ENCODE peak calls at places on chromosomes 16 and 17, in seven cellular contexts. One of them, this sample, is unnamed. For H3K9me3, the result is how much of the 10 kb centered on the place peaks cover.

GRCh38 chr17:15411556-15412198 is 55.7 kb downstream of the CDRT4 start:
- DNase-seq in effector memory CD4-positive, alpha-beta T cell: no peak
- DNase-seq in PC-3: no peak
- DNase-seq in heart left ventricle: no peak
- DNase-seq in right lobe of liver: no peak
- DNase-seq in Peyer's patch: no peak
- DNase-seq in transverse colon: no peak
- DNase-seq in this sample: peak

GRCh38 chr17:69188064-69188463 is 40.6 kb downstream of the ABCA10 start:
- DNase-seq in Peyer's patch: no peak
- DNase-seq in PC-3: no peak
- DNase-seq in heart left ventricle: no peak
- DNase-seq in right lobe of liver: no peak
- DNase-seq in effector memory CD4-positive, alpha-beta T cell: no peak
- DNase-seq in transverse colon: no peak
- DNase-seq in this sample: no peak

GRCh38 chr17:37131064-37131463 is 182.3 kb downstream of the AATF start:
- DNase-seq in transverse colon: no peak
- DNase-seq in right lobe of liver: no peak
- DNase-seq in heart left ventricle: no peak
- DNase-seq in PC-3: no peak
- DNase-seq in effector memory CD4-positive, alpha-beta T cell: no peak
- DNase-seq in Peyer's patch: no peak
- DNase-seq in this sample: no peak

GRCh38 chr16:4664538-4665418 is 28.6 kb upstream of the NUDT16L1 start:
- DNase-seq in transverse colon: peak
- DNase-seq in Peyer's patch: peak
- DNase-seq in effector memory CD4-positive, alpha-beta T cell: peak
- DNase-seq in heart left ventricle: peak
- DNase-seq in PC-3: no peak
- DNase-seq in right lobe of liver: peak
- DNase-seq in this sample: no peak

GRCh38 chr17:42111901-42112551 is 488 bp downstream of the DHX58 start:
- DNase-seq in PC-3: no peak
- DNase-seq in Peyer's patch: peak
- DNase-seq in heart left ventricle: no peak
- DNase-seq in transverse colon: peak
- DNase-seq in effector memory CD4-positive, alpha-beta T cell: peak
- DNase-seq in right lobe of liver: peak
- DNase-seq in this sample: no peak

GRCh38 chr16:76518791-76519190 is 241.6 kb downstream of the CNTNAP4 start:
- DNase-seq in heart left ventricle: no peak
- DNase-seq in PC-3: no peak
- DNase-seq in right lobe of liver: no peak
- DNase-seq in effector memory CD4-positive, alpha-beta T cell: no peak
- DNase-seq in transverse colon: no peak
- DNase-seq in Peyer's patch: no peak
- DNase-seq in this sample: no peak

GRCh38 chr17:66637491-66637890 is 197.4 kb upstream of the CACNG5 start:
- DNase-seq in Peyer's patch: no peak
- DNase-seq in right lobe of liver: no peak
- DNase-seq in transverse colon: no peak
- DNase-seq in effector memory CD4-positive, alpha-beta T cell: no peak
- DNase-seq in heart left ventricle: no peak
- DNase-seq in PC-3: no peak
- DNase-seq in this sample: no peak

GRCh38 chr17:17466511-17466910 is 10.3 kb upstream of the MED9 start:
- DNase-seq in right lobe of liver: no peak
- DNase-seq in effector memory CD4-positive, alpha-beta T cell: no peak
- DNase-seq in PC-3: no peak
- DNase-seq in Peyer's patch: no peak
- DNase-seq in heart left ventricle: no peak
- DNase-seq in transverse colon: no peak
- DNase-seq in this sample: no peak

GRCh38 chr17:68954146-68954971 is 833 bp downstream of the ABCA8 start:
- DNase-seq in Peyer's patch: no peak
- DNase-seq in PC-3: peak
- DNase-seq in right lobe of liver: no peak
- DNase-seq in heart left ventricle: no peak
- DNase-seq in effector memory CD4-positive, alpha-beta T cell: no peak
- DNase-seq in transverse colon: no peak
- DNase-seq in this sample: no peak

GRCh38 chr16:75279277-75279676 is 27.9 kb upstream of the BCAR1 start:
- DNase-seq in transverse colon: no peak
- DNase-seq in effector memory CD4-positive, alpha-beta T cell: no peak
- DNase-seq in PC-3: peak
- DNase-seq in right lobe of liver: peak
- DNase-seq in Peyer's patch: no peak
- DNase-seq in heart left ventricle: no peak
- DNase-seq in this sample: no peak

GRCh38 chr16:3112058-3112880 is at the start of gene ZNF205:
- DNase-seq in heart left ventricle: peak
- DNase-seq in PC-3: peak
- DNase-seq in right lobe of liver: peak
- DNase-seq in effector memory CD4-positive, alpha-beta T cell: no peak
- DNase-seq in transverse colon: peak
- DNase-seq in Peyer's patch: peak
- DNase-seq in this sample: no peak

GRCh38 chr17:77886387-77886728 is 72.1 kb upstream of the TNRC6C start:
- DNase-seq in heart left ventricle: peak
- DNase-seq in Peyer's patch: no peak
- DNase-seq in effector memory CD4-positive, alpha-beta T cell: no peak
- DNase-seq in right lobe of liver: no peak
- DNase-seq in PC-3: no peak
- DNase-seq in transverse colon: no peak
- DNase-seq in this sample: peak

GRCh38 chr17:28328325-28328724 is 6.9 kb downstream of the IFT20 start:
- DNase-seq in effector memory CD4-positive, alpha-beta T cell: no peak
- DNase-seq in transverse colon: no peak
- DNase-seq in Peyer's patch: no peak
- DNase-seq in right lobe of liver: peak
- DNase-seq in heart left ventricle: no peak
- DNase-seq in PC-3: no peak
- DNase-seq in this sample: no peak

GRCh38 chr16:87603684-87604571 is 1.6 kb downstream of the JPH3 start:
- DNase-seq in effector memory CD4-positive, alpha-beta T cell: no peak
- DNase-seq in right lobe of liver: no peak
- DNase-seq in transverse colon: no peak
- DNase-seq in PC-3: no peak
- DNase-seq in heart left ventricle: no peak
- DNase-seq in Peyer's patch: no peak
- DNase-seq in this sample: no peak

GRCh38 chr17:75828051-75828400 is 16.2 kb downstream of the UNC13D start:
- DNase-seq in right lobe of liver: no peak
- DNase-seq in transverse colon: no peak
- DNase-seq in effector memory CD4-positive, alpha-beta T cell: no peak
- DNase-seq in heart left ventricle: no peak
- DNase-seq in PC-3: no peak
- DNase-seq in Peyer's patch: no peak
- DNase-seq in this sample: no peak

GRCh38 chr16:10001258-10001785 is 180.9 kb downstream of the GRIN2A start:
- DNase-seq in transverse colon: no peak
- DNase-seq in heart left ventricle: no peak
- DNase-seq in PC-3: no peak
- DNase-seq in Peyer's patch: no peak
- DNase-seq in right lobe of liver: no peak
- DNase-seq in effector memory CD4-positive, alpha-beta T cell: no peak
- DNase-seq in this sample: no peak

GRCh38 chr17:42953669-42954068 is 10.6 kb downstream of the AARSD1 start:
- DNase-seq in Peyer's patch: no peak
- DNase-seq in transverse colon: no peak
- DNase-seq in PC-3: no peak
- DNase-seq in effector memory CD4-positive, alpha-beta T cell: no peak
- DNase-seq in heart left ventricle: no peak
- DNase-seq in right lobe of liver: no peak
- DNase-seq in this sample: no peak

GRCh38 chr16:77499373-77500285 is 64.8 kb upstream of the ADAMTS18 start:
- DNase-seq in Peyer's patch: no peak
- DNase-seq in transverse colon: peak
- DNase-seq in heart left ventricle: no peak
- DNase-seq in PC-3: peak
- DNase-seq in right lobe of liver: no peak
- DNase-seq in effector memory CD4-positive, alpha-beta T cell: no peak
- DNase-seq in this sample: no peak

GRCh38 chr16:86517652-86518258 is 7.4 kb downstream of the FOXF1 start:
- DNase-seq in right lobe of liver: peak
- DNase-seq in transverse colon: peak
- DNase-seq in effector memory CD4-positive, alpha-beta T cell: no peak
- DNase-seq in PC-3: peak
- DNase-seq in Peyer's patch: peak
- DNase-seq in heart left ventricle: peak
- DNase-seq in this sample: no peak

GRCh38 chr16:60318486-60318885 is 1584.4 kb upstream of the GOT2 start:
- DNase-seq in Peyer's patch: no peak
- DNase-seq in effector memory CD4-positive, alpha-beta T cell: no peak
- DNase-seq in right lobe of liver: no peak
- DNase-seq in heart left ventricle: no peak
- DNase-seq in PC-3: no peak
- DNase-seq in transverse colon: no peak
- DNase-seq in this sample: no peak

GRCh38 chr16:11303405-11304138 is 22.4 kb upstream of the PRM1 start:
- DNase-seq in PC-3: peak
- DNase-seq in transverse colon: no peak
- DNase-seq in heart left ventricle: no peak
- DNase-seq in Peyer's patch: no peak
- DNase-seq in right lobe of liver: no peak
- DNase-seq in effector memory CD4-positive, alpha-beta T cell: no peak
- DNase-seq in this sample: no peak

GRCh38 chr16:15592324-15592723 is 50.6 kb downstream of the MARF1 start:
- DNase-seq in effector memory CD4-positive, alpha-beta T cell: no peak
- DNase-seq in heart left ventricle: no peak
- DNase-seq in PC-3: no peak
- DNase-seq in Peyer's patch: no peak
- DNase-seq in right lobe of liver: no peak
- DNase-seq in transverse colon: peak
- DNase-seq in this sample: no peak

GRCh38 chr16:66502020-66502913 is 47.7 kb downstream of the TK2 start:
- DNase-seq in PC-3: no peak
- DNase-seq in right lobe of liver: peak
- DNase-seq in heart left ventricle: peak
- DNase-seq in effector memory CD4-positive, alpha-beta T cell: no peak
- DNase-seq in Peyer's patch: no peak
- DNase-seq in transverse colon: no peak
- DNase-seq in this sample: peak

GRCh38 chr17:32980230-32980629 is 11.4 kb upstream of the SPACA3 start:
- DNase-seq in right lobe of liver: no peak
- DNase-seq in heart left ventricle: no peak
- DNase-seq in PC-3: no peak
- DNase-seq in Peyer's patch: no peak
- DNase-seq in effector memory CD4-positive, alpha-beta T cell: no peak
- DNase-seq in transverse colon: no peak
- DNase-seq in this sample: no peak

GRCh38 chr17:32988481-32989101 is 3.1 kb upstream of the SPACA3 start:
- DNase-seq in transverse colon: no peak
- DNase-seq in effector memory CD4-positive, alpha-beta T cell: no peak
- DNase-seq in Peyer's patch: no peak
- DNase-seq in PC-3: no peak
- DNase-seq in right lobe of liver: peak
- DNase-seq in heart left ventricle: no peak
- DNase-seq in this sample: no peak

GRCh38 chr17:32985357-32985756 is 6.3 kb upstream of the SPACA3 start:
- DNase-seq in right lobe of liver: no peak
- DNase-seq in PC-3: no peak
- DNase-seq in heart left ventricle: no peak
- DNase-seq in Peyer's patch: no peak
- DNase-seq in transverse colon: peak
- DNase-seq in effector memory CD4-positive, alpha-beta T cell: no peak
- DNase-seq in this sample: no peak
- H3K9me3 ChIP-seq in right lobe of liver: under half
- H3K9me3 ChIP-seq in PC-3: under half
- H3K9me3 ChIP-seq in heart left ventricle: under half
- H3K9me3 ChIP-seq in Peyer's patch: under half
- H3K9me3 ChIP-seq in transverse colon: under half
- H3K9me3 ChIP-seq in effector memory CD4-positive, alpha-beta T cell: under half
- H3K9me3 ChIP-seq in this sample: under half

GRCh38 chr16:80120899-80121521 is 419.8 kb upstream of the DYNLRB2 start:
- DNase-seq in effector memory CD4-positive, alpha-beta T cell: no peak
- DNase-seq in Peyer's patch: no peak
- DNase-seq in right lobe of liver: no peak
- DNase-seq in PC-3: no peak
- DNase-seq in heart left ventricle: no peak
- DNase-seq in transverse colon: no peak
- DNase-seq in this sample: no peak

GRCh38 chr16:80117731-80118130 is 423.1 kb upstream of the DYNLRB2 start:
- DNase-seq in effector memory CD4-positive, alpha-beta T cell: no peak
- DNase-seq in Peyer's patch: no peak
- DNase-seq in heart left ventricle: no peak
- DNase-seq in PC-3: no peak
- DNase-seq in right lobe of liver: no peak
- DNase-seq in transverse colon: no peak
- DNase-seq in this sample: no peak

GRCh38 chr16:80123189-80123588 is 417.6 kb upstream of the DYNLRB2 start:
- DNase-seq in heart left ventricle: no peak
- DNase-seq in right lobe of liver: no peak
- DNase-seq in Peyer's patch: no peak
- DNase-seq in PC-3: no peak
- DNase-seq in transverse colon: no peak
- DNase-seq in effector memory CD4-positive, alpha-beta T cell: no peak
- DNase-seq in this sample: no peak

GRCh38 chr16:80122155-80122554 is 418.6 kb upstream of the DYNLRB2 start:
- DNase-seq in effector memory CD4-positive, alpha-beta T cell: no peak
- DNase-seq in Peyer's patch: no peak
- DNase-seq in heart left ventricle: no peak
- DNase-seq in PC-3: no peak
- DNase-seq in right lobe of liver: no peak
- DNase-seq in transverse colon: peak
- DNase-seq in this sample: no peak

GRCh38 chr16:80121522-80121909 is 419.3 kb upstream of the DYNLRB2 start:
- DNase-seq in right lobe of liver: no peak
- DNase-seq in Peyer's patch: no peak
- DNase-seq in heart left ventricle: no peak
- DNase-seq in transverse colon: no peak
- DNase-seq in effector memory CD4-positive, alpha-beta T cell: no peak
- DNase-seq in PC-3: no peak
- DNase-seq in this sample: no peak
- H3K9me3 ChIP-seq in right lobe of liver: under half
- H3K9me3 ChIP-seq in Peyer's patch: under half
- H3K9me3 ChIP-seq in heart left ventricle: under half
- H3K9me3 ChIP-seq in transverse colon: under half
- H3K9me3 ChIP-seq in effector memory CD4-positive, alpha-beta T cell: under half
- H3K9me3 ChIP-seq in PC-3: under half
- H3K9me3 ChIP-seq in this sample: under half

GRCh38 chr17:22253007-22253406 is 560.7 kb downstream of the KCNJ18 start:
- DNase-seq in right lobe of liver: no peak
- DNase-seq in heart left ventricle: no peak
- DNase-seq in transverse colon: no peak
- DNase-seq in Peyer's patch: no peak
- DNase-seq in effector memory CD4-positive, alpha-beta T cell: no peak
- DNase-seq in PC-3: no peak
- DNase-seq in this sample: no peak

GRCh38 chr17:22251493-22251892 is 559.2 kb downstream of the KCNJ18 start:
- DNase-seq in PC-3: no peak
- DNase-seq in transverse colon: no peak
- DNase-seq in right lobe of liver: no peak
- DNase-seq in Peyer's patch: no peak
- DNase-seq in effector memory CD4-positive, alpha-beta T cell: no peak
- DNase-seq in heart left ventricle: no peak
- DNase-seq in this sample: no peak
- H3K9me3 ChIP-seq in PC-3: under half
- H3K9me3 ChIP-seq in transverse colon: under half
- H3K9me3 ChIP-seq in right lobe of liver: under half
- H3K9me3 ChIP-seq in Peyer's patch: under half
- H3K9me3 ChIP-seq in effector memory CD4-positive, alpha-beta T cell: under half
- H3K9me3 ChIP-seq in heart left ventricle: under half
- H3K9me3 ChIP-seq in this sample: under half

GRCh38 chr17:3208484-3208883 is 1.0 kb downstream of the OR1A1 start:
- DNase-seq in PC-3: no peak
- DNase-seq in transverse colon: no peak
- DNase-seq in effector memory CD4-positive, alpha-beta T cell: no peak
- DNase-seq in Peyer's patch: no peak
- DNase-seq in heart left ventricle: no peak
- DNase-seq in right lobe of liver: no peak
- DNase-seq in this sample: no peak
- H3K9me3 ChIP-seq in PC-3: under half
- H3K9me3 ChIP-seq in transverse colon: under half
- H3K9me3 ChIP-seq in effector memory CD4-positive, alpha-beta T cell: under half
- H3K9me3 ChIP-seq in Peyer's patch: under half
- H3K9me3 ChIP-seq in heart left ventricle: under half
- H3K9me3 ChIP-seq in right lobe of liver: under half
- H3K9me3 ChIP-seq in this sample: under half